ENCODE peak calls at places on chromosomes 7 and 10, in eight cellular contexts. One of them, this sample, is unnamed.

GRCh38 chr10:72011468-72011867 is 47.3 kb downstream of the CHST3 start:
- DNase-seq in prostate gland: peak
- DNase-seq in suprapubic skin: no peak
- DNase-seq in sigmoid colon: no peak
- DNase-seq in breast epithelium: no peak
- DNase-seq in esophagus muscularis mucosa: no peak
- DNase-seq in transverse colon: no peak
- DNase-seq in stomach: no peak
- DNase-seq in this sample: no peak

GRCh38 chr7:354597-355470 is 64.9 kb downstream of the FOXL3 start:
- DNase-seq in sigmoid colon: no peak
- DNase-seq in prostate gland: no peak
- DNase-seq in stomach: no peak
- DNase-seq in transverse colon: no peak
- DNase-seq in suprapubic skin: no peak
- DNase-seq in esophagus muscularis mucosa: no peak
- DNase-seq in breast epithelium: no peak
- DNase-seq in this sample: no peak

GRCh38 chr10:68133553-68133952 is 24.3 kb downstream of the MYPN start:
- DNase-seq in transverse colon: no peak
- DNase-seq in breast epithelium: no peak
- DNase-seq in stomach: peak
- DNase-seq in sigmoid colon: no peak
- DNase-seq in prostate gland: no peak
- DNase-seq in esophagus muscularis mucosa: no peak
- DNase-seq in suprapubic skin: no peak
- DNase-seq in this sample: no peak

GRCh38 chr7:92297736-92298135 is 52.0 kb downstream of the ANKIB1 start:
- DNase-seq in esophagus muscularis mucosa: no peak
- DNase-seq in stomach: no peak
- DNase-seq in suprapubic skin: no peak
- DNase-seq in prostate gland: no peak
- DNase-seq in breast epithelium: no peak
- DNase-seq in transverse colon: no peak
- DNase-seq in sigmoid colon: no peak
- DNase-seq in this sample: no peak

GRCh38 chr7:143385891-143386781 is 5.0 kb downstream of the ZYX start:
- DNase-seq in esophagus muscularis mucosa: no peak
- DNase-seq in prostate gland: no peak
- DNase-seq in suprapubic skin: no peak
- DNase-seq in stomach: no peak
- DNase-seq in sigmoid colon: peak
- DNase-seq in transverse colon: no peak
- DNase-seq in breast epithelium: no peak
- DNase-seq in this sample: no peak

GRCh38 chr7:21651697-21652096 is 108.9 kb downstream of the DNAH11 start:
- DNase-seq in stomach: no peak
- DNase-seq in sigmoid colon: no peak
- DNase-seq in transverse colon: no peak
- DNase-seq in esophagus muscularis mucosa: no peak
- DNase-seq in breast epithelium: no peak
- DNase-seq in suprapubic skin: no peak
- DNase-seq in prostate gland: no peak
- DNase-seq in this sample: no peak

GRCh38 chr7:34354906-34355305 is 303.1 kb upstream of the NPSR1 start:
- DNase-seq in suprapubic skin: no peak
- DNase-seq in transverse colon: no peak
- DNase-seq in prostate gland: no peak
- DNase-seq in breast epithelium: no peak
- DNase-seq in esophagus muscularis mucosa: no peak
- DNase-seq in sigmoid colon: no peak
- DNase-seq in stomach: no peak
- DNase-seq in this sample: no peak

GRCh38 chr10:78579586-78579985 is 489.2 kb upstream of the ZMIZ1 start:
- DNase-seq in esophagus muscularis mucosa: no peak
- DNase-seq in breast epithelium: no peak
- DNase-seq in suprapubic skin: no peak
- DNase-seq in stomach: no peak
- DNase-seq in prostate gland: no peak
- DNase-seq in transverse colon: no peak
- DNase-seq in sigmoid colon: no peak
- DNase-seq in this sample: no peak

GRCh38 chr10:123948030-123948823 is 56.6 kb upstream of the CPXM2 start:
- DNase-seq in breast epithelium: no peak
- DNase-seq in transverse colon: no peak
- DNase-seq in suprapubic skin: no peak
- DNase-seq in prostate gland: no peak
- DNase-seq in sigmoid colon: no peak
- DNase-seq in esophagus muscularis mucosa: no peak
- DNase-seq in stomach: no peak
- DNase-seq in this sample: no peak

GRCh38 chr10:123943307-123943706 is 51.7 kb upstream of the CPXM2 start:
- DNase-seq in suprapubic skin: no peak
- DNase-seq in sigmoid colon: no peak
- DNase-seq in esophagus muscularis mucosa: no peak
- DNase-seq in transverse colon: no peak
- DNase-seq in stomach: no peak
- DNase-seq in breast epithelium: no peak
- DNase-seq in prostate gland: no peak
- DNase-seq in this sample: no peak

GRCh38 chr10:123942114-123942513 is 50.5 kb upstream of the CPXM2 start:
- DNase-seq in prostate gland: no peak
- DNase-seq in sigmoid colon: no peak
- DNase-seq in stomach: no peak
- DNase-seq in transverse colon: no peak
- DNase-seq in suprapubic skin: no peak
- DNase-seq in esophagus muscularis mucosa: no peak
- DNase-seq in breast epithelium: no peak
- DNase-seq in this sample: no peak

GRCh38 chr10:123944661-123945060 is 53.1 kb upstream of the CPXM2 start:
- DNase-seq in breast epithelium: no peak
- DNase-seq in suprapubic skin: no peak
- DNase-seq in sigmoid colon: no peak
- DNase-seq in esophagus muscularis mucosa: no peak
- DNase-seq in prostate gland: no peak
- DNase-seq in stomach: no peak
- DNase-seq in transverse colon: no peak
- DNase-seq in this sample: no peak

DNA sequence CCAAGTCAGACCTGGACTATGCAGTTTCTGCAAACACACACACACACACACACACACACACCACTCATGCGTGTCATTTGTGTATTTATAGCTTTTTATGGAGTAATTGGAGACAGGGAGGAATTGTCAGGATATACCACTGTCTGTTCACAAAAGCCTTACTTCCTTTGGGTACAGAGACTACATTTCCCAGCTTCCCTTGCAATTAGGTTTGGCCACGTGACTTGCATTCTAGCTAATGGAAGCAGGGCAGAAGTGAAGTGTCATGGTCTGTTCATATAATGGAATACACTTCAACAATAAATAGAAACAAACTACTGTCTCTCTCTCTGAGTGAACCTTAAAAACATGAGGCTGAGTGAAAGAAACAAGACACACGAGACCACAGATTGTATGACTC is 53.9 kb upstream of the CPXM2 start:
- DNase-seq in breast epithelium: no peak
- DNase-seq in sigmoid colon: no peak
- DNase-seq in prostate gland: peak
- DNase-seq in esophagus muscularis mucosa: no peak
- DNase-seq in stomach: no peak
- DNase-seq in transverse colon: no peak
- DNase-seq in suprapubic skin: no peak
- DNase-seq in this sample: no peak
- TF ChIP-seq POLR2A in breast epithelium: no peak
- TF ChIP-seq POLR2A in sigmoid colon: no peak
- TF ChIP-seq POLR2A in prostate gland: no peak
- TF ChIP-seq POLR2A in esophagus muscularis mucosa: no peak
- TF ChIP-seq POLR2A in stomach: no peak
- TF ChIP-seq POLR2A in transverse colon: no peak
- TF ChIP-seq POLR2A in suprapubic skin: no peak
- TF ChIP-seq POLR2A in this sample: no peak

GRCh38 chr10:132408823-132409666 is 12.0 kb downstream of the PWWP2B start:
- DNase-seq in prostate gland: peak
- DNase-seq in esophagus muscularis mucosa: no peak
- DNase-seq in suprapubic skin: no peak
- DNase-seq in sigmoid colon: no peak
- DNase-seq in stomach: peak
- DNase-seq in breast epithelium: peak
- DNase-seq in transverse colon: peak
- DNase-seq in this sample: peak

GRCh38 chr10:132408367-132408781 is 11.4 kb downstream of the PWWP2B start:
- DNase-seq in prostate gland: peak
- DNase-seq in esophagus muscularis mucosa: no peak
- DNase-seq in suprapubic skin: no peak
- DNase-seq in stomach: no peak
- DNase-seq in breast epithelium: no peak
- DNase-seq in sigmoid colon: no peak
- DNase-seq in transverse colon: peak
- DNase-seq in this sample: peak

GRCh38 chr10:132410056-132410778 is 13.2 kb downstream of the PWWP2B start:
- DNase-seq in sigmoid colon: no peak
- DNase-seq in prostate gland: no peak
- DNase-seq in esophagus muscularis mucosa: no peak
- DNase-seq in suprapubic skin: no peak
- DNase-seq in stomach: no peak
- DNase-seq in transverse colon: no peak
- DNase-seq in breast epithelium: no peak
- DNase-seq in this sample: peak

GRCh38 chr10:132410779-132411532 is 14.0 kb downstream of the PWWP2B start:
- DNase-seq in stomach: no peak
- DNase-seq in sigmoid colon: no peak
- DNase-seq in esophagus muscularis mucosa: no peak
- DNase-seq in transverse colon: no peak
- DNase-seq in breast epithelium: no peak
- DNase-seq in prostate gland: no peak
- DNase-seq in suprapubic skin: no peak
- DNase-seq in this sample: no peak

DNA sequence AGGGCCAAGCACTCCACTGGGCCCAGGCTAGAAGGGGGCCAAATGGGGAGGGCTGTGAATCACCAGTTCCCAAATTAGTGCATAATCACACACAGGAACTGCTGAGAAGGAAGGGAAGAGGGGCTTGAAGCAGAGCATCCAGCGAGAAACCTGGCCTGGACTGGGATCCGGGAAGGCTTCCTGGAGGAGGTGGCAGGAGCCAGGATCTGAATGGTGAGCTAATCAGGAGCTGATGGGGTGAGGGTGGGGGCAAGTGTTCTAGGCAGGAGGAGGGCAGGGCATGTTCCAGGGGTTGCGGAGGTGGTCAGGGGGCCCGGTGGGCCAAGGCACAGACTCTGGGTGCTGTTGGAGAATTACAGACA is 12.6 kb downstream of the PWWP2B start:
- DNase-seq in stomach: no peak
- DNase-seq in transverse colon: no peak
- DNase-seq in esophagus muscularis mucosa: no peak
- DNase-seq in suprapubic skin: no peak
- DNase-seq in sigmoid colon: no peak
- DNase-seq in prostate gland: no peak
- DNase-seq in breast epithelium: no peak
- DNase-seq in this sample: no peak
- H3K27ac ChIP-seq in stomach: peak
- H3K27ac ChIP-seq in transverse colon: peak
- H3K27ac ChIP-seq in esophagus muscularis mucosa: peak
- H3K27ac ChIP-seq in suprapubic skin: peak
- H3K27ac ChIP-seq in sigmoid colon: peak
- H3K27ac ChIP-seq in prostate gland: peak
- H3K27ac ChIP-seq in breast epithelium: peak
- H3K27ac ChIP-seq in this sample: peak

DNA sequence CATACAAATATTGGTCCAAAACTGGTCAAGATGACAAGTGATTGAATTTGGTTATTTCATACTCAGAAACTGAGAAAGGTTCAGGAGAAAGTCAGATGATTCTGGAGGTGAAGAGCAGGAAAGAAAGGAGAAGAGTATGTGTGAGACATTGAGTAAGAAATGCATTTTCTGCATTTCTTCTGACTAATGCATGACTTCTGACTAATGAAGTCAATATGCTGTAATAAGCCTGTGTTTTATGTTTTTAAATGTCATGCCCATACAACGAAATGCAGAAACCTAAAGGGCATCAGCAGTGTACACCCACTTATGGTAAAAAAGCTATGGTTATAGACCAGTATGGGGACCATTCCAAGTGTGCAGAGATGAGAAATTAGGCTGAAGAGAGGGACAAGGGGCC is 1227.8 kb upstream of the SORCS1 start:
- DNase-seq in esophagus muscularis mucosa: no peak
- DNase-seq in stomach: no peak
- DNase-seq in suprapubic skin: no peak
- DNase-seq in transverse colon: no peak
- DNase-seq in prostate gland: no peak
- DNase-seq in breast epithelium: no peak
- DNase-seq in sigmoid colon: no peak
- DNase-seq in this sample: no peak
- TF ChIP-seq POLR2AphosphoS5 in esophagus muscularis mucosa: no peak
- TF ChIP-seq POLR2AphosphoS5 in stomach: no peak
- TF ChIP-seq POLR2AphosphoS5 in suprapubic skin: no peak
- TF ChIP-seq POLR2AphosphoS5 in transverse colon: no peak
- TF ChIP-seq POLR2AphosphoS5 in prostate gland: no peak
- TF ChIP-seq POLR2AphosphoS5 in breast epithelium: no peak
- TF ChIP-seq POLR2AphosphoS5 in sigmoid colon: no peak
- TF ChIP-seq POLR2AphosphoS5 in this sample: no peak

GRCh38 chr7:4771737-4772136 is 3.7 kb upstream of the AP5Z1 start:
- DNase-seq in suprapubic skin: no peak
- DNase-seq in breast epithelium: no peak
- DNase-seq in stomach: no peak
- DNase-seq in transverse colon: no peak
- DNase-seq in sigmoid colon: peak
- DNase-seq in prostate gland: no peak
- DNase-seq in esophagus muscularis mucosa: no peak
- DNase-seq in this sample: no peak

GRCh38 chr7:4770886-4771285 is 4.5 kb upstream of the AP5Z1 start:
- DNase-seq in prostate gland: no peak
- DNase-seq in stomach: no peak
- DNase-seq in sigmoid colon: no peak
- DNase-seq in transverse colon: no peak
- DNase-seq in esophagus muscularis mucosa: no peak
- DNase-seq in breast epithelium: no peak
- DNase-seq in suprapubic skin: no peak
- DNase-seq in this sample: no peak

GRCh38 chr7:4766666-4767530 is 8.5 kb upstream of the AP5Z1 start:
- DNase-seq in suprapubic skin: peak
- DNase-seq in breast epithelium: no peak
- DNase-seq in sigmoid colon: peak
- DNase-seq in stomach: no peak
- DNase-seq in transverse colon: peak
- DNase-seq in esophagus muscularis mucosa: no peak
- DNase-seq in prostate gland: no peak
- DNase-seq in this sample: no peak

GRCh38 chr7:4769753-4770152 is 5.7 kb upstream of the AP5Z1 start:
- DNase-seq in breast epithelium: no peak
- DNase-seq in transverse colon: no peak
- DNase-seq in esophagus muscularis mucosa: no peak
- DNase-seq in sigmoid colon: no peak
- DNase-seq in stomach: peak
- DNase-seq in suprapubic skin: no peak
- DNase-seq in prostate gland: no peak
- DNase-seq in this sample: no peak

DNA sequence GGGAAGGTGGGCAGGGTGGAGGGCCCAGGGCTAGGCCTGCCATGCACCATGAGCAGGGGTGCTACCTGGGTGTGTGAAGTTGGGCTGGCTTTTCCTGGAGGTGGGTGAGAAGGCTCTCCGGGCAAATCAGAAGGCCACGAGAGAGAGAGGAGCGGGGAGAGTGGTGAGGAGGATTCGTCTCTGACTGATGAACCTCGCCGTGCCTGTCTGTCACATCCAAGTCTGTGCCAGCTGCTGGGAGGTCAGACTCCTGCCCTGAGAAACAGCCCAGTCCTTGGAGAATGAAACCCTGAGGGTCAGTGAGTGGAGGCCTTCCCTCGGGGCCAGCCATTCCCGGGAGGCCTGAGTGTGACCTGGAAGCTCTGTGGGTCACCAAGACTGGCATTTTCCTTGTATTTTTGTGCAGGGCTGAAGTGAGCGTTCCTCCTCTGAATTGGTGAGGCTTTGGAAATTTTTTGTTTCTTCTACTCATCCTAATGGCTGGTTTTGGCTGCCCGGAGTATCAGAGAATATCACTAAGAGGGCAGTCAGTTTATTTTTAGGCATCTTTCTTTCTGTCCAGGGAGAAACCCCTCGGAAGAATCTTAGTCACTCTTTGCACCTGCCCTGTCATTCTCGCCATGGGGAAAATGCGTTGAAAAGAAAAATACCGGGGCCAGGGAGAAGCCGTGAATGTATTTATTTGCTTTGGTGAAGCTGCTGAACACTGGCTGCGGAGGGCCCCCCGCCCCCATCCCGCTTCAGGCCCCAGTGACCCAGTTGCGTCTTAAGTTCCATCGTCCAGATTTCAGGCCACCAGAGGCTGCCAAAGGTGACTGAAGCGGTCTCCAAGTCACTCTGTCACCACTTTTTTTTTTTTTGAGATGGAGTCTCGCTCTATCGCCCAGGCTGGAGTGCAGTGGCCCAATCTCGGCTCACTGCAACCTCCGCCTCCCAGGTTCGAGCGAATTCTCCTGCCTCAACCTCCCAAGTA is 6.5 kb upstream of the AP5Z1 start:
- DNase-seq in prostate gland: no peak
- DNase-seq in transverse colon: no peak
- DNase-seq in breast epithelium: no peak
- DNase-seq in esophagus muscularis mucosa: no peak
- DNase-seq in stomach: no peak
- DNase-seq in sigmoid colon: no peak
- DNase-seq in suprapubic skin: peak
- DNase-seq in this sample: no peak
- TF ChIP-seq POLR2A in prostate gland: no peak
- TF ChIP-seq POLR2A in transverse colon: no peak
- TF ChIP-seq POLR2A in breast epithelium: no peak
- TF ChIP-seq POLR2A in esophagus muscularis mucosa: no peak
- TF ChIP-seq POLR2A in stomach: no peak
- TF ChIP-seq POLR2A in sigmoid colon: no peak
- TF ChIP-seq POLR2A in suprapubic skin: no peak
- TF ChIP-seq POLR2A in this sample: no peak

This sample was measured in upper lobe of left lung.